ENCODE peak calls at places on chromosomes 12 and 14, in five cellular contexts. One of them, this sample, is unnamed.

GRCh38 chr14:31142455-31143087 is 65.0 kb downstream of the HECTD1 start:
- DNase-seq in iris pigment epithelial cell: no peak
- DNase-seq in EL: no peak
- DNase-seq in body of pancreas: no peak
- DNase-seq in activated naive CD4-positive, alpha-beta T cell treated with anti-CD3 and anti-CD28 coated beads, Interleukin-2, amount 10 ng/mL, durations not matched to agents 7 days and 5 days: no peak
- DNase-seq in this sample: no peak

GRCh38 chr14:86933460-86933859 is 1059.5 kb downstream of the GALC start:
- DNase-seq in body of pancreas: no peak
- DNase-seq in EL: no peak
- DNase-seq in activated naive CD4-positive, alpha-beta T cell treated with anti-CD3 and anti-CD28 coated beads, Interleukin-2, amount 10 ng/mL, durations not matched to agents 7 days and 5 days: no peak
- DNase-seq in iris pigment epithelial cell: no peak
- DNase-seq in this sample: no peak

GRCh38 chr14:77763316-77763715 is 2.4 kb upstream of the SNW1 start:
- DNase-seq in activated naive CD4-positive, alpha-beta T cell treated with anti-CD3 and anti-CD28 coated beads, Interleukin-2, amount 10 ng/mL, durations not matched to agents 7 days and 5 days: no peak
- DNase-seq in iris pigment epithelial cell: no peak
- DNase-seq in body of pancreas: no peak
- DNase-seq in EL: no peak
- DNase-seq in this sample: no peak

GRCh38 chr14:99946652-99947489 is 118.4 kb upstream of the EVL start:
- DNase-seq in iris pigment epithelial cell: no peak
- DNase-seq in body of pancreas: peak
- DNase-seq in activated naive CD4-positive, alpha-beta T cell treated with anti-CD3 and anti-CD28 coated beads, Interleukin-2, amount 10 ng/mL, durations not matched to agents 7 days and 5 days: peak
- DNase-seq in EL: peak
- DNase-seq in this sample: no peak

GRCh38 chr12:56645201-56645716 is 525 bp downstream of the ATP5F1B start:
- DNase-seq in body of pancreas: no peak
- DNase-seq in activated naive CD4-positive, alpha-beta T cell treated with anti-CD3 and anti-CD28 coated beads, Interleukin-2, amount 10 ng/mL, durations not matched to agents 7 days and 5 days: no peak
- DNase-seq in iris pigment epithelial cell: peak
- DNase-seq in EL: no peak
- DNase-seq in this sample: no peak

GRCh38 chr14:32933943-32934890 is 4.5 kb upstream of the NPAS3 start:
- DNase-seq in activated naive CD4-positive, alpha-beta T cell treated with anti-CD3 and anti-CD28 coated beads, Interleukin-2, amount 10 ng/mL, durations not matched to agents 7 days and 5 days: no peak
- DNase-seq in iris pigment epithelial cell: peak
- DNase-seq in body of pancreas: peak
- DNase-seq in EL: no peak
- DNase-seq in this sample: peak

GRCh38 chr12:52038447-52038846 is 12.8 kb upstream of the NR4A1 start:
- DNase-seq in iris pigment epithelial cell: no peak
- DNase-seq in activated naive CD4-positive, alpha-beta T cell treated with anti-CD3 and anti-CD28 coated beads, Interleukin-2, amount 10 ng/mL, durations not matched to agents 7 days and 5 days: no peak
- DNase-seq in EL: no peak
- DNase-seq in body of pancreas: no peak
- DNase-seq in this sample: peak

GRCh38 chr12:132356686-132357622 is 27.6 kb upstream of the GALNT9 start:
- DNase-seq in iris pigment epithelial cell: peak
- DNase-seq in EL: peak
- DNase-seq in body of pancreas: no peak
- DNase-seq in activated naive CD4-positive, alpha-beta T cell treated with anti-CD3 and anti-CD28 coated beads, Interleukin-2, amount 10 ng/mL, durations not matched to agents 7 days and 5 days: no peak
- DNase-seq in this sample: peak

GRCh38 chr12:68310370-68310769 is 21.8 kb downstream of the MDM1 start:
- DNase-seq in body of pancreas: no peak
- DNase-seq in EL: peak
- DNase-seq in activated naive CD4-positive, alpha-beta T cell treated with anti-CD3 and anti-CD28 coated beads, Interleukin-2, amount 10 ng/mL, durations not matched to agents 7 days and 5 days: no peak
- DNase-seq in iris pigment epithelial cell: peak
- DNase-seq in this sample: peak

GRCh38 chr14:96119947-96120346 is 80.8 kb downstream of the C14orf132 start:
- DNase-seq in body of pancreas: no peak
- DNase-seq in iris pigment epithelial cell: no peak
- DNase-seq in activated naive CD4-positive, alpha-beta T cell treated with anti-CD3 and anti-CD28 coated beads, Interleukin-2, amount 10 ng/mL, durations not matched to agents 7 days and 5 days: no peak
- DNase-seq in EL: no peak
- DNase-seq in this sample: no peak

GRCh38 chr12:111293266-111294009 is 75.5 kb downstream of the PHETA1 start:
- DNase-seq in body of pancreas: no peak
- DNase-seq in activated naive CD4-positive, alpha-beta T cell treated with anti-CD3 and anti-CD28 coated beads, Interleukin-2, amount 10 ng/mL, durations not matched to agents 7 days and 5 days: no peak
- DNase-seq in iris pigment epithelial cell: no peak
- DNase-seq in EL: no peak
- DNase-seq in this sample: no peak

GRCh38 chr12:95396849-95397498 is 77.0 kb upstream of the METAP2 start:
- DNase-seq in iris pigment epithelial cell: peak
- DNase-seq in activated naive CD4-positive, alpha-beta T cell treated with anti-CD3 and anti-CD28 coated beads, Interleukin-2, amount 10 ng/mL, durations not matched to agents 7 days and 5 days: no peak
- DNase-seq in EL: peak
- DNase-seq in body of pancreas: no peak
- DNase-seq in this sample: peak

GRCh38 chr12:131369094-131369845 is 341.6 kb upstream of the SFSWAP start:
- DNase-seq in activated naive CD4-positive, alpha-beta T cell treated with anti-CD3 and anti-CD28 coated beads, Interleukin-2, amount 10 ng/mL, durations not matched to agents 7 days and 5 days: no peak
- DNase-seq in EL: no peak
- DNase-seq in body of pancreas: no peak
- DNase-seq in iris pigment epithelial cell: no peak
- DNase-seq in this sample: no peak

GRCh38 chr14:56797003-56797568 is 13.2 kb downstream of the OTX2 start:
- DNase-seq in activated naive CD4-positive, alpha-beta T cell treated with anti-CD3 and anti-CD28 coated beads, Interleukin-2, amount 10 ng/mL, durations not matched to agents 7 days and 5 days: no peak
- DNase-seq in iris pigment epithelial cell: no peak
- DNase-seq in body of pancreas: no peak
- DNase-seq in EL: no peak
- DNase-seq in this sample: no peak

GRCh38 chr14:96663491-96664067 is 133.6 kb upstream of the VRK1 start:
- DNase-seq in EL: no peak
- DNase-seq in activated naive CD4-positive, alpha-beta T cell treated with anti-CD3 and anti-CD28 coated beads, Interleukin-2, amount 10 ng/mL, durations not matched to agents 7 days and 5 days: no peak
- DNase-seq in body of pancreas: no peak
- DNase-seq in iris pigment epithelial cell: no peak
- DNase-seq in this sample: no peak

GRCh38 chr12:122963928-122964240 is 2.4 kb downstream of the ABCB9 start:
- DNase-seq in activated naive CD4-positive, alpha-beta T cell treated with anti-CD3 and anti-CD28 coated beads, Interleukin-2, amount 10 ng/mL, durations not matched to agents 7 days and 5 days: no peak
- DNase-seq in body of pancreas: peak
- DNase-seq in iris pigment epithelial cell: no peak
- DNase-seq in EL: no peak
- DNase-seq in this sample: peak

GRCh38 chr14:59897757-59898383 is 22.1 kb upstream of the LRRC9 start:
- DNase-seq in EL: peak
- DNase-seq in body of pancreas: peak
- DNase-seq in iris pigment epithelial cell: peak
- DNase-seq in activated naive CD4-positive, alpha-beta T cell treated with anti-CD3 and anti-CD28 coated beads, Interleukin-2, amount 10 ng/mL, durations not matched to agents 7 days and 5 days: no peak
- DNase-seq in this sample: peak

GRCh38 chr12:24198070-24198469 is 248.6 kb upstream of the SOX5 start:
- DNase-seq in body of pancreas: no peak
- DNase-seq in iris pigment epithelial cell: peak
- DNase-seq in activated naive CD4-positive, alpha-beta T cell treated with anti-CD3 and anti-CD28 coated beads, Interleukin-2, amount 10 ng/mL, durations not matched to agents 7 days and 5 days: no peak
- DNase-seq in EL: peak
- DNase-seq in this sample: peak

GRCh38 chr14:87152701-87153100 is 840.3 kb downstream of the GALC start:
- DNase-seq in iris pigment epithelial cell: no peak
- DNase-seq in EL: no peak
- DNase-seq in activated naive CD4-positive, alpha-beta T cell treated with anti-CD3 and anti-CD28 coated beads, Interleukin-2, amount 10 ng/mL, durations not matched to agents 7 days and 5 days: no peak
- DNase-seq in body of pancreas: no peak
- DNase-seq in this sample: no peak

GRCh38 chr14:32726516-32726915 is 212.2 kb upstream of the NPAS3 start:
- DNase-seq in EL: no peak
- DNase-seq in iris pigment epithelial cell: no peak
- DNase-seq in body of pancreas: no peak
- DNase-seq in activated naive CD4-positive, alpha-beta T cell treated with anti-CD3 and anti-CD28 coated beads, Interleukin-2, amount 10 ng/mL, durations not matched to agents 7 days and 5 days: no peak
- DNase-seq in this sample: no peak

GRCh38 chr14:92460916-92461579 is 52.5 kb upstream of the RIN3 start:
- DNase-seq in EL: peak
- DNase-seq in body of pancreas: no peak
- DNase-seq in activated naive CD4-positive, alpha-beta T cell treated with anti-CD3 and anti-CD28 coated beads, Interleukin-2, amount 10 ng/mL, durations not matched to agents 7 days and 5 days: no peak
- DNase-seq in iris pigment epithelial cell: peak
- DNase-seq in this sample: peak

GRCh38 chr12:16884819-16885218 is 278.9 kb upstream of the LMO3 start:
- DNase-seq in body of pancreas: no peak
- DNase-seq in EL: no peak
- DNase-seq in iris pigment epithelial cell: no peak
- DNase-seq in activated naive CD4-positive, alpha-beta T cell treated with anti-CD3 and anti-CD28 coated beads, Interleukin-2, amount 10 ng/mL, durations not matched to agents 7 days and 5 days: no peak
- DNase-seq in this sample: no peak

GRCh38 chr14:102694530-102695171 is 82.6 kb upstream of the TRAF3 start:
- DNase-seq in body of pancreas: peak
- DNase-seq in activated naive CD4-positive, alpha-beta T cell treated with anti-CD3 and anti-CD28 coated beads, Interleukin-2, amount 10 ng/mL, durations not matched to agents 7 days and 5 days: peak
- DNase-seq in EL: peak
- DNase-seq in iris pigment epithelial cell: peak
- DNase-seq in this sample: peak

GRCh38 chr12:124472690-124473279 is 94.6 kb downstream of the NCOR2 start:
- DNase-seq in body of pancreas: no peak
- DNase-seq in EL: no peak
- DNase-seq in activated naive CD4-positive, alpha-beta T cell treated with anti-CD3 and anti-CD28 coated beads, Interleukin-2, amount 10 ng/mL, durations not matched to agents 7 days and 5 days: no peak
- DNase-seq in iris pigment epithelial cell: no peak
- DNase-seq in this sample: no peak

GRCh38 chr12:82896979-82897378 is 210.3 kb downstream of the TMTC2 start:
- DNase-seq in EL: no peak
- DNase-seq in activated naive CD4-positive, alpha-beta T cell treated with anti-CD3 and anti-CD28 coated beads, Interleukin-2, amount 10 ng/mL, durations not matched to agents 7 days and 5 days: no peak
- DNase-seq in body of pancreas: peak
- DNase-seq in iris pigment epithelial cell: peak
- DNase-seq in this sample: peak

This sample was measured in fibroblast of the aortic adventitia.